ENCODE peak calls at places on chromosomes 7 and 10, in six cellular contexts. E, G, J, W, V and P are unnamed samples.

GRCh38 chr10:110395350-110396283 is 90.9 kb upstream of the SMNDC1 start:
- DNase-seq in E (peak), G (peak), J (no peak), W (peak), V (no peak), P (peak)

GRCh38 chr7:157153260-157153659 is 14.5 kb downstream of the UBE3C start:
- DNase-seq in E (no peak), G (no peak), J (no peak), W (no peak), V (no peak), P (no peak)

GRCh38 chr10:44703241-44704155 is 207.6 kb upstream of the TMEM72 start:
- DNase-seq in E (no peak), G (no peak), J (no peak), W (peak), V (no peak), P (no peak)

GRCh38 chr10:5002013-5002727 is 1.5 kb downstream of the AKR1C2 start:
- DNase-seq in E (peak), G (no peak), J (no peak), W (no peak), V (no peak), P (no peak)

GRCh38 chr7:5595545-5596045 is 172.0 kb upstream of the TNRC18 start:
- DNase-seq in E (peak), G (no peak), J (no peak), W (no peak), V (no peak), P (no peak)

GRCh38 chr7:107934991-107935770 is 44.2 kb downstream of the DLD start:
- DNase-seq in E (no peak), G (no peak), J (no peak), W (peak), V (no peak), P (no peak)

GRCh38 chr10:58993480-58994221 is 182.8 kb upstream of the PHYHIPL start:
- DNase-seq in E (no peak), G (no peak), J (no peak), W (no peak), V (no peak), P (no peak)

GRCh38 chr7:80379034-80379433 is 132.8 kb downstream of the GNAT3 start:
- DNase-seq in E (no peak), G (no peak), J (no peak), W (peak), V (no peak), P (no peak)

GRCh38 chr10:50501478-50501877 is 122.3 kb downstream of the SGMS1 start:
- DNase-seq in E (peak), G (no peak), J (no peak), W (peak), V (no peak), P (no peak)

GRCh38 chr10:57657164-57657765 is 610.4 kb downstream of the IPMK start:
- DNase-seq in E (peak), G (peak), J (peak), W (peak), V (peak), P (peak)

GRCh38 chr7:43669286-43670081 is 59.8 kb downstream of the COA1 start:
- DNase-seq in E (peak), G (no peak), J (no peak), W (no peak), V (no peak), P (no peak)

GRCh38 chr7:19062216-19062615 is 55.2 kb downstream of the TWIST1 start:
- DNase-seq in E (no peak), G (no peak), J (no peak), W (no peak), V (no peak), P (no peak)

GRCh38 chr7:43164757-43165156 is 52.3 kb downstream of the HECW1 start:
- DNase-seq in E (no peak), G (peak), J (no peak), W (peak), V (no peak), P (no peak)

GRCh38 chr7:99997545-99998137 is 17.8 kb upstream of the ZKSCAN1 start:
- DNase-seq in E (no peak), G (no peak), J (peak), W (peak), V (peak), P (peak)

GRCh38 chr10:94116848-94117247 is 123.1 kb downstream of the PLCE1 start:
- DNase-seq in E (no peak), G (no peak), J (no peak), W (no peak), V (no peak), P (no peak)

GRCh38 chr10:94123253-94123995 is 129.7 kb downstream of the PLCE1 start:
- DNase-seq in E (no peak), G (no peak), J (no peak), W (peak), V (no peak), P (no peak)

GRCh38 chr10:94125856-94126255 is 132.1 kb downstream of the PLCE1 start:
- DNase-seq in E (no peak), G (no peak), J (no peak), W (peak), V (no peak), P (no peak)

GRCh38 chr10:94122247-94122646 is 128.5 kb downstream of the PLCE1 start:
- DNase-seq in E (no peak), G (no peak), J (no peak), W (no peak), V (no peak), P (no peak)
- TF ChIP-seq CTCF in E (no peak), G (no peak), J (no peak), W (no peak), V (no peak), P (no peak)

GRCh38 chr7:121557034-121557892 is 161.2 kb upstream of the FAM3C start:
- DNase-seq in E (no peak), G (no peak), J (no peak), W (no peak), V (no peak), P (no peak)

GRCh38 chr7:121561717-121562116 is 165.6 kb upstream of the FAM3C start:
- DNase-seq in E (peak), G (no peak), J (no peak), W (peak), V (no peak), P (no peak)

GRCh38 chr7:121558288-121558687 is 162.2 kb upstream of the FAM3C start:
- DNase-seq in E (peak), G (no peak), J (no peak), W (no peak), V (no peak), P (no peak)

GRCh38 chr7:121562274-121562673 is 166.2 kb upstream of the FAM3C start:
- DNase-seq in E (no peak), G (no peak), J (no peak), W (peak), V (no peak), P (no peak)

DNA sequence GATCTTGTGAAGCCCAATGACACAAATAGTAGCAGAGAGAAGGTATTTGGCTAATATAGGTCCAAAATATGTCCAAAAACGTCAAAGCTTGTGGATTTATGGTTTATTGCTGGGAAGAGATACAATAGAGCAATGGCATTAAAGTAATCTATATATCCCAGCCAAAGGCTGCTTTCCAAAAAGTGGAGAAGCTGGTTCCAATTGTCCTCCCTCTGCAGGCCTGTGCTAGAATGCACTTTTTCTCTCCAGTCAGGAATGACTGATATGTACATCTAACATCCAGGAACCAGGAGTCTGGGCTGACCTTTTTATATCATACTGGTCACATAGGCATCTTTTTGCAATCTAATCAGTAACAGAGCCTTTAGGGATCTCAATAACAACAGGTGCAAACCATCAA is 167.1 kb upstream of the FAM3C start:
- DNase-seq in E (no peak), G (no peak), J (no peak), W (no peak), V (no peak), P (no peak)
- TF ChIP-seq CTCF in E (peak), G (peak), J (no peak), W (peak), V (no peak), P (peak)

DNA sequence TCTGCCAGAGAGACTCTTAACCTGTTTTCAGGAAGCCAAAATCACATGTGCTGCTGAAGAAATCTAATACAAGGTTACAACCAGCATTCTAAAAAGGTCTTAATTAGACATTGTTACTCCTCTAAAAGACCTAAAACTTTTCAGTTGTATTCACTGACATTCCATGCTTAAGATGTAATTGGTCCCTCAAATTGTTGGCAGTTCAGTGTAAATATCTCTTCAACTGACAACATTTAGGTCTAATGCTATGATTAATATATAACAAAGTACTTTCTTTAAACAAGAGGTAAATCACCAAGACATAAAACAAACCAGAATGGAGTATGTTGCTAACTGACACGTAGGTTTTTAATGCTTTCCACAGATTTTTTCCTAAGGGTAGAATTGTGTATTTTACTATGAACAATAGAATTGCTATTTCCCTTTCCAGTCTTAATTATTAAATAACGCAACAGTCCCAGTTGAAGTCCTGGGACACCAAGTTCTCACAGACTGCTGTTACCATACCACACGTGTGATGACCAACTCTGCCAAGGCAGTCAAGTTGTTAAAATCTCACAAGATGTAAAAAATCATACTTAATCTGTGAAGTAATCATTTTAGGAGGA is 4.2 kb downstream of the JCAD start:
- DNase-seq in E (no peak), G (no peak), J (no peak), W (no peak), V (no peak), P (no peak)
- TF ChIP-seq CTCF in E (no peak), G (no peak), J (no peak), W (no peak), V (no peak), P (no peak)

DNA sequence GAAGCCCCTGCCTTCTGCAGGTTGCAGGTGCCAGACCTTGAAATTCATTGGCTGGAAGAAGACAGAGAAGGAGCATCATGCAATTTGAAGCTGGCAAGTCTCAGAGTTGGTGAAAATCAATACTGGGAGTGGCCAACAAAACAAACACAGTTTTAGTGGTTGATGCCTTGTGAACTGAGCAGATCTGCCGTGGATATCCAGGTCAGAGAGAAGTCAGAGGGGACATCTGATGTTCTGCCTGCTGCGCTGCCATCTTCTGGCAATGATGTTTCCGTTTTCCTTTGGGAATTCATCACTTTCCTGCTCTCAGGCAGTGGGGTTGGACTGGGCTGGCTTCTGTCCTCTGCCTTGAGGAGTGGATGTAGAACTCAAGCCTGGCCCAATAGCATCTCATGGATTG is 132.0 kb downstream of the RPS24 start:
- DNase-seq in E (no peak), G (no peak), J (no peak), W (no peak), V (no peak), P (no peak)
- TF ChIP-seq CTCF in E (peak), G (peak), J (no peak), W (no peak), V (no peak), P (no peak)

GRCh38 chr10:82377608-82378007 is 502.6 kb downstream of the NRG3 start:
- DNase-seq in E (peak), G (no peak), J (no peak), W (peak), V (no peak), P (no peak)
- TF ChIP-seq CTCF in E (no peak), G (no peak), J (no peak), W (no peak), V (peak), P (peak)

DNA sequence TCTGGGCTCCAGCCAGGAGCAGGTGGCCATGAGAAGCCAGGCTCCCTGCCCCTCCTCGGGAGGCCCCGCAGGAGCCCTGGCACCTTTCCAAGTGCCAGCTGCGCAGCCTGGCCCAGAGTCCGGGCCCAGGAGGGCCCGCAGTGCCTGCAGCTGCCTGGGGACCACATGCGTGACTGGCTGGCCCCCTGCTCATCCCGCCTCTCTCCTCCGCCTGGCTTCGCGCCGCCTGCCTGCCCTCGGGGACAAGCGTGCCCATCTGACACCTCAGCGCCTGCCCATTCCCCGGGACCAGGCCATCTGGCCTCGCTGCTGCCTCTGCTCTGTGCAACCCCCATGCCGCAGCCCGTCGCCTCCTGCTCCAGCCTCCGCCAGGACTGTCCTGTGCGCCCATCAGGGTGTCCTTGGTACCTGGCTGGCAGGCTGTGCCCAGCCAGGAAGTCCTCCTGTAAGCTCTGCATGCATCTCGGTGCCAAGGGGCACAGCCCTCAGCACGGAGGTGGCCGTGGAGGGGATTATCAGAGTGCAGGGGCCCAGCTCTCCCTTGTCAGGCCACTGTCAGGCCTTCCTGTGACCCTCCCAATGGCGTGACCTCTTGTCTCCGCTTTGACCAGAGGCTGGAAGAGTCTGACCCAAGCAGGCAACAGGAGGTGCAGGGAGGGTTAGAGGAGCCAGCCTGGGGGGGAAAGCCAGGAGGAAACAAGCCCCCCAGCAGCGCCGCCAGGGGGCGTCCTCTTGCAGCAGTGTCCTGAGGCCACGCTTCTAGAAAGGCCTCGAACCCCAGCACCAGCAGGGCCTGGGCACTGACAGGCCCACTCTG is 50.5 kb downstream of the TMEM209 start:
- DNase-seq in E (peak), G (no peak), J (no peak), W (no peak), V (no peak), P (no peak)
- TF ChIP-seq CTCF in E (peak), G (peak), J (no peak), W (no peak), V (no peak), P (peak)